ENCODE peak calls at places on chromosomes 16 and 17, in six cellular contexts. C is heart left ventricle, G is GM04504, W is ELF-1, J is RKO, I is neuronal stem cell. X is an unnamed sample.

GRCh38 chr17:17511293-17511741 is 15.1 kb upstream of the RASD1 start:
- DNase-seq in J (no peak), I (no peak), W (no peak), G (no peak), C (peak), X (no peak)

GRCh38 chr17:44587339-44587738 is 30.1 kb downstream of the FZD2 start:
- DNase-seq in I (no peak), W (peak), C (peak), J (peak), G (peak), X (peak)

GRCh38 chr16:89153848-89154271 is 17.7 kb upstream of the CDH15 start:
- DNase-seq in G (no peak), I (no peak), W (peak), J (no peak), C (peak), X (no peak)

GRCh38 chr16:50154369-50154947 is 1.4 kb downstream of the TENT4B start:
- DNase-seq in G (no peak), J (peak), C (no peak), I (no peak), W (peak), X (peak)

GRCh38 chr17:82097919-82098168 is 192 bp downstream of the FASN start:
- DNase-seq in G (no peak), C (no peak), W (no peak), J (no peak), I (no peak), X (no peak)

GRCh38 chr17:58352843-58353719 is 1.1 kb upstream of the SUPT4H1 start:
- DNase-seq in C (no peak), I (peak), G (no peak), W (peak), J (peak), X (peak)

GRCh38 chr17:76492250-76492988 is 8.8 kb downstream of the RHBDF2 start:
- DNase-seq in W (no peak), I (no peak), G (no peak), C (no peak), J (no peak), X (no peak)

GRCh38 chr17:28938552-28938951 is 12.8 kb downstream of the PHF12 start:
- DNase-seq in J (no peak), C (no peak), I (no peak), W (no peak), G (no peak), X (no peak)

GRCh38 chr16:4938683-4939030 is 1.7 kb upstream of the PPL start:
- DNase-seq in W (no peak), J (no peak), G (no peak), I (no peak), C (no peak), X (no peak)

GRCh38 chr16:31427441-31428276 is 501 bp downstream of the COX6A2 start:
- DNase-seq in W (no peak), I (no peak), G (no peak), C (peak), J (no peak), X (no peak)

GRCh38 chr16:88727871-88728270 is 21.6 kb downstream of the CTU2 start:
- DNase-seq in C (no peak), G (no peak), I (no peak), J (no peak), W (peak), X (no peak)

GRCh38 chr17:29341726-29342125 is 47.8 kb upstream of the NUFIP2 start:
- DNase-seq in G (peak), J (no peak), I (no peak), C (no peak), W (no peak), X (no peak)

GRCh38 chr17:19876524-19877161 is 8.9 kb upstream of the ULK2 start:
- DNase-seq in G (no peak), W (no peak), J (no peak), C (peak), I (no peak), X (no peak)

GRCh38 chr16:89410322-89410721 is 80.0 kb downstream of the ANKRD11 start:
- DNase-seq in G (no peak), W (peak), C (no peak), I (no peak), J (no peak), X (no peak)

GRCh38 chr17:44137891-44138709 is 3.6 kb upstream of the HROB start:
- DNase-seq in I (peak), W (peak), C (peak), G (peak), J (peak), X (peak)

GRCh38 chr17:82702161-82702932 is 3.8 kb upstream of the RAB40B start:
- DNase-seq in G (no peak), W (no peak), I (no peak), J (no peak), C (no peak), X (no peak)

GRCh38 chr16:84608281-84608680 is 9.6 kb downstream of the COTL1 start:
- DNase-seq in G (no peak), I (no peak), C (no peak), J (no peak), W (no peak), X (no peak)

GRCh38 chr17:18070861-18071340 is 16.8 kb upstream of the DRG2 start:
- DNase-seq in I (no peak), G (no peak), J (no peak), W (peak), C (no peak), X (peak)

GRCh38 chr17:76686538-76687277 is 24.1 kb downstream of the MXRA7 start:
- DNase-seq in C (no peak), I (no peak), J (no peak), G (no peak), W (no peak), X (no peak)

GRCh38 chr17:34252138-34252889 is 2.8 kb upstream of the CCL2 start:
- DNase-seq in W (peak), C (peak), J (no peak), G (peak), I (no peak), X (peak)

GRCh38 chr16:68000450-68000849 is 1.2 kb upstream of the DPEP2 start:
- DNase-seq in I (no peak), G (no peak), J (no peak), W (no peak), C (no peak), X (no peak)

GRCh38 chr16:47196457-47196856 is 52.7 kb upstream of the NETO2 start:
- DNase-seq in J (no peak), C (no peak), W (no peak), G (no peak), I (no peak), X (no peak)

GRCh38 chr16:10428433-10429168 is 42.7 kb downstream of the ATF7IP2 start:
- DNase-seq in C (no peak), G (no peak), I (no peak), W (no peak), J (no peak), X (peak)

GRCh38 chr16:4226251-4227039 is 15.4 kb downstream of the SRL start:
- DNase-seq in I (no peak), J (no peak), C (no peak), W (no peak), G (no peak), X (no peak)

GRCh38 chr16:29894352-29894751 is 5.0 kb downstream of the SEZ6L2 start:
- DNase-seq in J (no peak), G (no peak), C (no peak), W (no peak), I (no peak), X (no peak)